ENCODE peak calls at places on chromosomes 13 and 19, in six cellular contexts. H is GM12878, B is H1, P is K562, S is HepG2, K is GM12891. M is an unnamed sample.

GRCh38 chr19:18662972-18663732 is 20.3 kb upstream of the CRTC1 start:
- DNase-seq in H (no peak), B (no peak), K (no peak), S (no peak), P (no peak), M (no peak)

GRCh38 chr19:35031072-35031881 is 1.0 kb downstream of the SCN1B start:
- DNase-seq in K (no peak), P (peak; percentile 67), S (no peak), B (no peak), H (no peak), M (no peak)

GRCh38 chr13:36163809-36164308 is 32.7 kb upstream of the DCLK1 start:
- DNase-seq in K (no peak), S (no peak), P (no peak), B (no peak), H (no peak), M (no peak)

GRCh38 chr13:75691183-75691582 is 55.1 kb downstream of the LMO7 start:
- DNase-seq in H (no peak), K (no peak), B (no peak), S (peak; percentile 16), P (no peak), M (no peak)

GRCh38 chr19:34596989-34597388 is 80.0 kb downstream of the SCGB2B2 start:
- DNase-seq in K (no peak), P (no peak), S (no peak), H (no peak), B (no peak), M (no peak)

GRCh38 chr19:18683109-18683954 is at the start of gene CRTC1:
- DNase-seq in H (peak; percentile 39), P (peak; percentile 99), K (peak; percentile 98), S (peak; percentile 66), B (peak; percentile 46), M (peak; percentile 96)

GRCh38 chr19:16778796-16779411 is 50.3 kb upstream of the SIN3B start:
- DNase-seq in B (peak; percentile 44), P (peak; percentile 66), H (peak; percentile 26), K (peak; percentile 47), S (peak; percentile 40), M (peak; percentile 51)

GRCh38 chr19:13241321-13242104 is 91.3 kb downstream of the IER2 start:
- DNase-seq in K (no peak), B (no peak), S (no peak), H (no peak), P (no peak), M (no peak)

GRCh38 chr19:50729894-50730293 is 6.7 kb downstream of the CLEC11A start:
- DNase-seq in S (no peak), P (peak; percentile 4), B (no peak), H (no peak), K (no peak), M (no peak)

GRCh38 chr13:103996733-103997132 is 930.5 kb upstream of the SLC10A2 start:
- DNase-seq in B (no peak), P (no peak), K (no peak), S (no peak), H (no peak), M (no peak)

GRCh38 chr13:113618455-113618854 is 33.9 kb downstream of the TFDP1 start:
- DNase-seq in H (no peak), P (no peak), S (no peak), B (no peak), K (no peak), M (no peak)

GRCh38 chr19:4363571-4364304 is 20.4 kb downstream of the MPND start:
- DNase-seq in B (no peak), P (no peak), S (no peak), H (no peak), K (no peak), M (no peak)

GRCh38 chr19:15418112-15418587 is 638 bp downstream of the AKAP8L start:
- DNase-seq in K (no peak), B (no peak), H (no peak), S (no peak), P (no peak), M (no peak)

GRCh38 chr13:72505376-72505775 is 222.1 kb downstream of the MZT1 start:
- DNase-seq in H (no peak), B (no peak), K (no peak), P (no peak), S (no peak), M (no peak)

GRCh38 chr13:30551194-30551593 is 66.5 kb upstream of the USPL1 start:
- DNase-seq in H (no peak), K (no peak), B (no peak), S (peak; percentile 29), P (no peak), M (no peak)

GRCh38 chr13:20192470-20193141 is at the start of gene GJB2:
- DNase-seq in B (no peak), K (no peak), P (no peak), S (no peak), H (no peak), M (no peak)

GRCh38 chr19:38515906-38516305 is 82.4 kb downstream of the RYR1 start:
- DNase-seq in S (no peak), K (no peak), B (no peak), H (no peak), P (no peak), M (no peak)

GRCh38 chr19:3880471-3881271 is at the start of gene ATCAY:
- DNase-seq in H (no peak), S (no peak), K (no peak), B (no peak), P (no peak), M (no peak)

GRCh38 chr13:109743706-109744453 is 42.5 kb downstream of the IRS2 start:
- DNase-seq in B (peak; percentile 25), H (no peak), P (no peak), K (no peak), S (no peak), M (no peak)

GRCh38 chr13:40591091-40591490 is 75.3 kb downstream of the FOXO1 start:
- DNase-seq in S (no peak), B (no peak), P (no peak), K (no peak), H (no peak), M (no peak)

GRCh38 chr13:43767351-43767901 is 19.3 kb downstream of the ENOX1 start:
- DNase-seq in S (no peak), P (no peak), H (no peak), K (no peak), B (no peak), M (no peak)

GRCh38 chr19:11538232-11539036 is at the start of gene CNN1:
- DNase-seq in P (peak; percentile 79), H (no peak), K (no peak), S (peak; percentile 29), B (peak; percentile 76), M (no peak)
- TF ChIP-seq POLR2AphosphoS5 in P (no peak), H (no peak), K (no peak), S (no peak), B (peak; percentile 57), M (no peak)

GRCh38 chr19:1251233-1251502 is 2.8 kb downstream of the MIDN start:
- DNase-seq in P (no peak), H (no peak), S (peak; percentile 37), B (no peak), K (no peak), M (no peak)

GRCh38 chr19:1250374-1251232 is 2.2 kb downstream of the MIDN start:
- DNase-seq in K (no peak), P (no peak), H (no peak), S (peak; percentile 68), B (no peak), M (no peak)

GRCh38 chr19:1252818-1253513 is 4.6 kb downstream of the MIDN start:
- DNase-seq in B (no peak), H (no peak), S (peak; percentile 82), P (no peak), K (no peak), M (no peak)

GRCh38 chr19:1252221-1252817 is 3.9 kb downstream of the MIDN start:
- DNase-seq in H (no peak), S (no peak), K (no peak), B (no peak), P (no peak), M (no peak)

DNA sequence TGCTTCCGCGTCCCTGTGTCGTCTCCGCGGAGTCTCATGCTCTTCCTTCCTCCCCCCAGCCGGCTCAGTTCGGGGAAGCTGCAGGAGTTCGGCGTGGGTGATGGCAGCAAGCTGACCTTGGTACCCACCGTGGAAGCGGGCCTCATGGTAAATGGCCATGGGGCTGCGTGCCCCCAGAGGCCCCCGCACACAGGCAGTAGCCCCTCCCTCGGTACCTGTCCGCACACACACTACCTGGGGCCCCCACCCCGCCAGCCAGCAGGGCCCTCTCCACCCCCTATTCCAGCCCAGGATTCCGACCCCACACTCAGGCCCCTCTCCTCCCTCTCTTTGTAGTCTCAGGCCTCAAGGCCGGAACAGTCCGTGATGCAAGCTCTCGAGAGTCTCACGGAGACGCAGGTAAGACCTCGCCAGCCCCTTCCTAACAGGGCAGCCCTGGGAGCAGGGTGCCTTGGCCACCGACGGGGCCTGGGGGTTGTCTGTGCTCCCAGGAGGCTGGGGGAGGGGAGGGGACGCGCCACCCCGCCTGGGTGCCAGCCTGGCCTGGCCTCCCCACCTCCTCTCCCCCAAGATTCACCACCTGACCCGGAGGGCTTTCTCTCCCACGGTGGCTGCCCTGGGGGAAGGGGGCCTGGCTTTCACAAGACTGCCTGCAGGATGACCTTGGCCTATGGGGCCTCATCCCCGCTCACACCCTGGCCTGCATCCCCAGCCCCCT is 3.3 kb downstream of the MIDN start:
- DNase-seq in H (no peak), S (peak; percentile 90), K (no peak), B (no peak), P (no peak), M (no peak)
- TF ChIP-seq POLR2A in H (peak; percentile 60), S (peak; percentile 51), K (peak; percentile 42), B (peak; percentile 46), P (peak; percentile 56), M (peak; percentile 45)

DNA sequence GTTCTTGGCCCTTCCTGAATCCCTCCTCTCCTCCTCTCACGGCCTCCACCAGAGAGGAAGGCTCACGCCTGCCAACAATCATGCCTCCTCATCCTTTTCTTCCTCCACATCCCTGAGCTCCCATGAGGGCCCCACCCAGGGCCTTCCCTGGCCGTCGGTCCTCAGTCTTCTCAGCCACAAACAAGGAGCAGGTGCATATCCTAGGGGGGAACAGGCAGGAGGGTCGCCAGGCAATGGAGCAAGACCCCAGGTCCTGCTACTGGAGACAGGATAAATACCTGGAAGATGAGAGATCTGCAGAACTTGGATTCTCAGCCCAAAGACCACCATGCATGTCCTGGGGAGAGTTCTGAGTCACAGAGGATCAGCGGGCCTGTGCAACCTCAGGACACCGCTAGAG is 344.6 kb upstream of the TSHZ3 start:
- DNase-seq in S (no peak), P (no peak), B (no peak), K (no peak), H (no peak), M (no peak)
- TF ChIP-seq TAF1 in S (no peak), P (no peak), B (no peak), K (no peak), H (no peak), M (no peak)

GRCh38 chr19:11970174-11970573 is 5.3 kb downstream of the ZNF763 start:
- DNase-seq in S (no peak), P (no peak), K (no peak), B (no peak), H (no peak), M (no peak)

GRCh38 chr19:11964496-11964857 is 363 bp upstream of the ZNF763 start:
- DNase-seq in K (no peak), B (no peak), H (no peak), S (peak; percentile 17), P (no peak), M (no peak)

GRCh38 chr19:11963566-11964355 is 1.1 kb upstream of the ZNF763 start:
- DNase-seq in P (peak; percentile 62), K (peak; percentile 53), B (peak; percentile 57), H (peak; percentile 31), S (peak; percentile 56), M (peak; percentile 49)

GRCh38 chr19:11971045-11971444 is 6.2 kb downstream of the ZNF763 start:
- DNase-seq in K (no peak), P (no peak), H (no peak), B (no peak), S (no peak), M (no peak)

GRCh38 chr19:11964858-11965645 is at the start of gene ZNF763:
- DNase-seq in H (peak; percentile 79), B (peak; percentile 89), P (peak; percentile 19), S (peak; percentile 60), K (peak; percentile 77), M (peak; percentile 73)
- TF ChIP-seq POLR2AphosphoS5 in H (peak; percentile 89), B (peak; percentile 86), P (no peak), S (no peak), K (peak; percentile 35), M (peak; percentile 56)